ENCODE peak calls at places on chromosomes 3 and 15, in five cellular contexts. I is H9, T is astrocyte of the spinal cord, L is adrenal gland, H is bronchial epithelial cell. B is an unnamed sample.

GRCh38 chr3:18382760-18383369 is 42.3 kb downstream of the SATB1 start:
- DNase-seq in I (no peak), T (no peak), L (no peak), H (no peak), B (no peak)

GRCh38 chr3:155778441-155778840 is 27.6 kb downstream of the C3orf33 start:
- DNase-seq in I (no peak), T (no peak), L (no peak), H (no peak), B (no peak)

GRCh38 chr3:468172-468571 is 271.6 kb downstream of the CHL1 start:
- DNase-seq in I (no peak), T (no peak), L (no peak), H (peak), B (no peak)

GRCh38 chr3:31391150-31391549 is 141.6 kb upstream of the STT3B start:
- DNase-seq in I (peak), T (no peak), L (no peak), H (no peak), B (no peak)

GRCh38 chr3:29683306-29683993 is 402.6 kb downstream of the RBMS3 start:
- DNase-seq in I (no peak), T (peak), L (peak), H (peak), B (peak)

GRCh38 chr3:185200639-185201038 is 47.8 kb upstream of the C3orf70 start:
- DNase-seq in I (no peak), T (peak), L (no peak), H (peak), B (peak)

GRCh38 chr3:141414141-141414689 is 45.9 kb downstream of the ZBTB38 start:
- DNase-seq in I (no peak), T (peak), L (peak), H (no peak), B (peak)

GRCh38 chr3:45644063-45644462 is 45.1 kb upstream of the SACM1L start:
- DNase-seq in I (no peak), T (peak), L (no peak), H (peak), B (peak)

GRCh38 chr3:143306419-143306818 is 186.8 kb downstream of the CHST2 start:
- DNase-seq in I (no peak), T (no peak), L (no peak), H (peak), B (no peak)

GRCh38 chr3:112002458-112002971 is 3.8 kb downstream of the TAGLN3 start:
- DNase-seq in I (no peak), T (no peak), L (no peak), H (peak), B (no peak)

GRCh38 chr3:107611775-107612469 is 89.2 kb downstream of the BBX start:
- DNase-seq in I (no peak), T (no peak), L (no peak), H (no peak), B (no peak)

GRCh38 chr3:111072016-111072891 is 638 bp downstream of the NECTIN3 start:
- DNase-seq in I (peak), T (peak), L (peak), H (peak), B (peak)

GRCh38 chr15:88987590-88987950 is 74.4 kb upstream of the MFGE8 start:
- DNase-seq in I (no peak), T (no peak), L (no peak), H (no peak), B (no peak)

GRCh38 chr15:51737538-51738305 is at the start of gene LYSMD2:
- DNase-seq in I (peak), T (peak), L (peak), H (no peak), B (no peak)

GRCh38 chr3:190038050-190038631 is 82.6 kb downstream of the P3H2 start:
- DNase-seq in I (no peak), T (peak), L (peak), H (peak), B (peak)

GRCh38 chr3:136070953-136071949 is 105.7 kb downstream of the PPP2R3A start:
- DNase-seq in I (no peak), T (peak), L (peak), H (peak), B (peak)
- TF ChIP-seq CTCF in I (no peak), T (no peak), L (peak), H (no peak), B (no peak)

DNA sequence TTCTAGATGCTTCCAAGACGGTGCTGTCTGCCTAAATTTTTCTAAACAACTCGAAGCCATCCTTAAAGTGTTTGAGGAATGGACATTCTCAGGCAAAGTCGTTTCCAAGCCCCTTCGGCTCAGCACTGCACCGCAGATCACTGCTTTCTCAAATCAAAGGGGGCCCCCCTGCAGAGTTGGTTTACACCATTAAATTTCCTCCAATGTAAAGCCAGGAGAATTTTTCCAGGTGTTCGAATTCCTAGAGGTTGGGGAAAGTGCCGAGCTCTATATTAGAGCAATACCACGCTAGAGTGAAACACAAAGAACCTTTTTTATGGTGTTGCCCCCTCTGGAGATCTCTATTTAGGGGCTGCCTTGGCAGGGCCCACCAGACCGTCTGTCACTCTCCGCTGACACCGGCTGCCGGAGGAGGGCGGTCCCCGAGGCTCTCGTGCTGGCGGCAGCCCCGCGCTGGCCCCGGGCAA is 277.9 kb upstream of the NR2F2 start:
- DNase-seq in I (no peak), T (no peak), L (no peak), H (no peak), B (no peak)
- TF ChIP-seq CTCF in I (no peak), T (no peak), L (no peak), H (no peak), B (no peak)

GRCh38 chr3:64222501-64222900 is 2.8 kb downstream of the PRICKLE2 start:
- DNase-seq in I (no peak), T (no peak), L (no peak), H (no peak), B (no peak)

GRCh38 chr3:64225695-64226499 is 631 bp upstream of the PRICKLE2 start:
- DNase-seq in I (no peak), T (no peak), L (no peak), H (no peak), B (no peak)

GRCh38 chr3:64221564-64222257 is 3.6 kb downstream of the PRICKLE2 start:
- DNase-seq in I (no peak), T (no peak), L (no peak), H (no peak), B (no peak)

GRCh38 chr3:64223809-64224570 is 1.3 kb downstream of the PRICKLE2 start:
- DNase-seq in I (no peak), T (peak), L (no peak), H (no peak), B (peak)

DNA sequence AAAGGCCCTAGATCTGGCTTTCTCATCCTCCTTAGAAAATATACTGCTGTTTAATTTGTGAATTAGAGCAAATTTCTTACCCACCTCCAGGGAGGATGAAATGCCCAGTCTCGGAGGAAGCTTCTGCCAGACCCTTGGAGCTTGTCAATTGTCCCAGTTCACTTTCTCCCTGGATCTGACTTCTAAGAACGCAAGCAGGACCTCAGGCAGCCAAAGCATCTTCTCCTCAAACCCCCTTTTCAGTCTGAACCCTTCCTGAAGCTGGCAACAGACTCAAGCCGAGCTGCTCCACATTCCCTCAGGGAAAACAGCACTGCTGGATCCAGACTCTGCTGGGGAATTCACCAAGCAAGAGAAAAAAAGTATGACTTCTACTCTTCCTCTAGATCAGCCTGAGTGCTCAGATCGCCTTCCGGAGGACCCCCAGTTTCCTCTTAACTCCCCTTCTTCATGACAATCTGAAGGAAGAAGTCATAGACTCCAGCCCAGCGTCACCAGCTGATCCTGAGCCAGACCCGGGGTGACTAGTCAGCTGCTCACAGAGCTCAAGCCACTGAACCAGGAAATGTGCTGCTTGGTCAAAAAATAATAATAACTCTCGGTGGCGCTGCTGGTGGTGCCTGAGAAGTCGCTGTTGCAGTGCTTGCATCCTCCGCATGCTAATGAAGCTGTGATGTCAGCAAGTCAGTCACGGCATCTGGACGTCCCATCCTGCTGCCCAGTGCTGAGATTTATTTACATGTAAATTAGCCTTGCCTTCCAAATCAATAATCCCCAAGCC is at the start of gene PRICKLE2:
- DNase-seq in I (peak), T (peak), L (peak), H (no peak), B (peak)
- TF ChIP-seq CTCF in I (peak), T (peak), L (no peak), H (no peak), B (peak)

GRCh38 chr3:32621466-32621865 is 50.8 kb upstream of the DYNC1LI1 start:
- DNase-seq in I (no peak), T (no peak), L (no peak), H (no peak), B (no peak)
- TF ChIP-seq CTCF in I (no peak), T (no peak), L (no peak), H (no peak), B (no peak)

GRCh38 chr3:148629006-148629405 is 68.7 kb upstream of the AGTR1 start:
- DNase-seq in I (no peak), T (no peak), L (no peak), H (no peak), B (no peak)

GRCh38 chr3:148625991-148626390 is 71.7 kb upstream of the AGTR1 start:
- DNase-seq in I (no peak), T (no peak), L (no peak), H (peak), B (no peak)

DNA sequence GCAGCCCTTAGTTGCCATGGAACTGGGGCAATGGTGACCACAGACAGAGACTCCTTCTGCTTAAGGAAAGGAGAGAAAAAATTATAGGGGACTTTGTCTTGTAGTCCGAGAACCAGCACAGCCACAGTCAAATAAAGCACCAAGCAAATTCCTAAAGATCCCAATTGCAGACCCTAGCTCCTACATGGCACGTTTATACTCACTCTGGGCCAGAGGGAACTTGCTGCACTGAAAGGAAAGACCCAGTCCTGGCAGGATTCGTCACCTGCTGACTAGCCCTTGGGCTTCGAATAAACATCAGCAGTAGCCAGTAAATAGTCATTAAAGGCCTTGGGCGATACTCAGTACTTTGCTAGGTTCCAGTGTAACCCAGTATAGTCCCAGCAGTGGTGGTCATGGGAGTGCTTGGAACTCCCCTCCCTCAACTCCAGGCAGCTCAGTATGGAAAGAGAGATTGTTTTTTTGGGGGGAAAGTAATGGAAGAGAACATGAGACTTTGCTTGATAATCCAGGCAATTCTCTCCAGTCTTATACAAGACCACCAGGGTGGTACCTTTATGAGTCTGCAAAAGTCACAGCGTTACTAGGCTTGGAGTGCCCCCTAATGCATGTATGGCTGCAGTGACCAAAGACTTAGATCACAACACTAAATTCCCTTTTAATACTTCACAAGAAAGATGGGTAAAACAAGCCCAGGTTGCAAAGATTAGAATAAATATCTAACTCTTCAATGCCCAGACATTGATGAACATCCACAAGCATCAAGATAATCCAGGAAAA is 66.4 kb upstream of the AGTR1 start:
- DNase-seq in I (peak), T (no peak), L (no peak), H (no peak), B (peak)
- TF ChIP-seq CTCF in I (peak), T (peak), L (no peak), H (no peak), B (peak)

GRCh38 chr3:48297111-48297810 is 36.2 kb downstream of the SPINK8 start:
- DNase-seq in I (no peak), T (no peak), L (no peak), H (no peak), B (no peak)

GRCh38 chr3:48299746-48300361 is 33.6 kb downstream of the SPINK8 start:
- DNase-seq in I (no peak), T (no peak), L (no peak), H (no peak), B (no peak)

GRCh38 chr3:48303021-48303420 is 30.4 kb downstream of the SPINK8 start:
- DNase-seq in I (no peak), T (no peak), L (no peak), H (no peak), B (no peak)

GRCh38 chr3:48301814-48302194 is 31.7 kb downstream of the SPINK8 start:
- DNase-seq in I (no peak), T (no peak), L (peak), H (peak), B (peak)

DNA sequence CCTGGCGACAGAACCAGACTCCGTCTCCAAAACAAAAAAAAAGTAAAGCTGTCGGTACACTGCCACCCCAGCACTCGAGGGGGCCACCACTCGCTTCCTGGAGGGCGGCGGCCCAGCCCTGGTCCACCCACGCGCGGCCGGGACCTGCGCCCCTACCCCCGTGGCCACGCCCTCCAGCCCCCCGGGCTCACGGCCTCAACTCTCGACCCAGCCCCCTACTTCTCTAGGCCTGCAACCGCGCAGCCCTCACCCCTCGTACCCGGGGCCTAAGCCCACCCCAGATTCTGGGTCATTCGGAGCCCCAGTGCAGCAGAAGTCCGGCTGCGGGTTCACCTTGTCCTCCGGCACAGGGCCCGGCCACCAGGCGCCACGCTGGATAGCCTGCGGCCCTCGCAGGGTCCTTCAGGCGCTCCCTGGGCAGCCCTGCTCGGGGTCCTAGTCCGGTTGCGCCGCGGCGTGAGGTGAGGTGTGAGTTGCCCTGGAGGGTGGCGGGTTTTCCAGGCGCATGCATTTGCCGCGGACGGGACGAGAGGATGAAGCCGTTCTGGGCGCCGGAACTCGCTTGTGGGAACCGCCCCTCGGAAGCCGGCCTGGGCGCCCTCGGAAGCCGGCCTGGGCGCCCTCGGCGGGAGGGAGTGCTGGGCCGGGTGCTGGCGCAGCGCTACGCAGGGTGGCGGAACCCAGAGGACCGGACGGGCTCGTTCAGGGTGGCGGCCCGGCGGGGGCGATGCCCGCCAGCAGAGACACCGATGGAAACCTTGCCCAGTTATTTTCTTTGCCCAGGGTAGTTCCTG is 32.2 kb downstream of the SPINK8 start:
- DNase-seq in I (peak), T (peak), L (peak), H (peak), B (peak)
- TF ChIP-seq CTCF in I (no peak), T (no peak), L (peak), H (no peak), B (no peak)

GRCh38 chr15:93302080-93302765 is 213.2 kb upstream of the RGMA start:
- DNase-seq in I (no peak), T (no peak), L (no peak), H (no peak), B (no peak)

GRCh38 chr15:93291380-93291779 is 202.4 kb upstream of the RGMA start:
- DNase-seq in I (no peak), T (no peak), L (no peak), H (no peak), B (no peak)

GRCh38 chr15:93300796-93301195 is 211.8 kb upstream of the RGMA start:
- DNase-seq in I (no peak), T (no peak), L (no peak), H (no peak), B (no peak)

GRCh38 chr15:93298901-93299300 is 209.9 kb upstream of the RGMA start:
- DNase-seq in I (no peak), T (no peak), L (no peak), H (no peak), B (no peak)

DNA sequence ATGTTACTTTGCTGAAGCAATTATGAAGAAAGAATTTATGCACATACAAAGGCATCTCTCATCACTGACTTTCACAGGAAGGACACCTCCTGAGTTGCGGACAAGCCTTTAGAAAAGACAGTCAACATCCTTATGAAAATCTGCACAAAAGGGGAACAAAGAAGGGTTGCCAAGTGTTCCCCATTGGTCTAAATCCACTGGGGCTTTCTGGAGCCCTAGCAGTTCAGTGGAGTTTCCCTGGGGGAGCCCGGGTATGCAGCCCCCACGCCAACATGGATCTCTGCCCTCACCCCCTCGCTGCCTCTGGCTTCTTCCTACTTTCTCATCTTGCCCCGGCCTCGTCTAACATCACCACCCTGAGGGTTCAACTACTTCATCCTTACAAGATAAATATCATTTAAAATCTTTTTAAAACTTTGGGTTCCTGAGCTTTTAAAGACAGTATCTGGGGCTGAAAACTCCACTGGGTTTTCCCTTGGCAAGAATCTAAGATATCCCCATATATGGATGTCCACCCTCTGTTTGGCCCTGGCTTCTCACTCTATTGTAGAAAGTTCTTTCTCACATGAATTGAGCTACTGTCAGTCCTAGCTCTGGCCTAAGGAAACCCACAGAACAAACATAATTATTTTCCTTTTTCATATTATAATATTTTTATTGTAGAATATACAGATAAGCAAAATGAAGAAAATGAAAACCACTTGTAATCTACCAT is 207.9 kb upstream of the RGMA start:
- DNase-seq in I (no peak), T (no peak), L (no peak), H (no peak), B (no peak)
- TF ChIP-seq CTCF in I (no peak), T (no peak), L (no peak), H (no peak), B (no peak)

DNA sequence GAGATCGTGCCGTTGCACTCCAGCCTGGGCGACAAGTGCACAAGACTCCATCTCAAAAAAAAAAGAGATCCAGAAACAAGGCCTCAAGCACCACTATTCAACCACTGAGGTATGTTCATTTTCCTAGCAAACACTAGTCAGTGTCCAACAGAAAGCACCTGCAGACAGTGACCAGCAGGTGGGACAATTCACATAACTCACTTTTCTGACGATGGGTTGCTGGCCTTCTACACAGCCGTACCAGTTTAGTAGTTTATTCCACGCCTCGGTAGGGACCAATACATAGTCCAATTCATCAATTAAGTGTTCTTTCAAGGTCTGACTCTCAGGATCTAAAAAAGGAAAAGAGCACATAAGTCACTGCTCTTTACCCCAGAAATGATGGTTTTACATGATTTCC is 12.4 kb downstream of the USP4 start:
- DNase-seq in I (no peak), T (no peak), L (no peak), H (no peak), B (no peak)
- TF ChIP-seq CTCF in I (peak), T (peak), L (peak), H (no peak), B (peak)

B was measured in fibroblast of the aortic adventitia.